ENCODE peak calls at places on chromosomes 1 and 21, in four cellular contexts. Y is vagina, W is cardiac muscle cell, D is BJ. L is an unnamed sample.

GRCh38 chr1:54127594-54127993 is 25.2 kb downstream of the CDCP2 start:
- DNase-seq in D (no peak), Y (no peak), W (no peak), L (no peak)

GRCh38 chr1:24383381-24383940 is 30.1 kb downstream of the STPG1 start:
- DNase-seq in Y (no peak), D (no peak), W (no peak), L (no peak)

GRCh38 chr1:227999056-227999930 is 7.5 kb upstream of the WNT3A start:
- DNase-seq in W (peak), D (peak), Y (no peak), L (peak)

GRCh38 chr1:91555821-91556531 is 55.3 kb downstream of the CDC7 start:
- DNase-seq in Y (no peak), W (no peak), D (peak), L (no peak)

GRCh38 chr1:75334876-75335275 is 200.7 kb downstream of the LHX8 start:
- DNase-seq in W (no peak), Y (no peak), D (no peak), L (no peak)

GRCh38 chr1:162973381-162973795 is 95.8 kb upstream of the RGS4 start:
- DNase-seq in W (no peak), D (peak), Y (no peak), L (peak)

GRCh38 chr1:8004113-8004802 is 21.9 kb downstream of the ERRFI1 start:
- DNase-seq in Y (no peak), D (no peak), W (no peak), L (no peak)

GRCh38 chr1:207867136-207868081 is 43.5 kb downstream of the CD34 start:
- DNase-seq in W (no peak), Y (no peak), D (no peak), L (no peak)

GRCh38 chr1:229885568-229886495 is 181.2 kb upstream of the GALNT2 start:
- DNase-seq in Y (peak), D (no peak), W (no peak), L (no peak)

GRCh38 chr1:23745515-23745914 is 2.2 kb downstream of the ELOA start:
- DNase-seq in Y (no peak), W (no peak), D (no peak), L (no peak)

GRCh38 chr1:59186656-59187055 is 110.2 kb upstream of the FGGY start:
- DNase-seq in D (no peak), Y (no peak), W (no peak), L (no peak)

GRCh38 chr1:30144831-30145230 is 578.6 kb downstream of the MATN1 start:
- DNase-seq in Y (peak), W (no peak), D (no peak), L (no peak)

GRCh38 chr1:89598450-89599331 is 34.2 kb upstream of the LRRC8C start:
- DNase-seq in W (peak), Y (no peak), D (no peak), L (peak)

GRCh38 chr21:35976481-35976880 is 83.8 kb downstream of the SETD4 start:
- DNase-seq in Y (no peak), D (no peak), W (no peak), L (no peak)

GRCh38 chr21:34743285-34743684 is 74.5 kb downstream of the CLIC6 start:
- DNase-seq in D (no peak), W (no peak), Y (no peak), L (no peak)

GRCh38 chr1:17669305-17669704 is 85.8 kb upstream of the ACTL8 start:
- DNase-seq in Y (no peak), W (no peak), D (no peak), L (no peak)

GRCh38 chr1:2135425-2135824 is 59.1 kb downstream of the FAAP20 start:
- DNase-seq in W (peak), Y (no peak), D (peak), L (no peak)

GRCh38 chr1:152823291-152823690 is 4.0 kb upstream of the LCE1A start:
- DNase-seq in Y (no peak), W (no peak), D (no peak), L (no peak)

GRCh38 chr1:62198069-62198780 is 3.6 kb downstream of the L1TD1 start:
- DNase-seq in D (no peak), W (no peak), Y (no peak), L (no peak)

GRCh38 chr1:62196091-62196690 is 1.5 kb downstream of the L1TD1 start:
- DNase-seq in Y (no peak), W (no peak), D (no peak), L (no peak)

GRCh38 chr1:62198781-62199125 is 4.1 kb downstream of the L1TD1 start:
- DNase-seq in Y (no peak), W (peak), D (no peak), L (no peak)

DNA sequence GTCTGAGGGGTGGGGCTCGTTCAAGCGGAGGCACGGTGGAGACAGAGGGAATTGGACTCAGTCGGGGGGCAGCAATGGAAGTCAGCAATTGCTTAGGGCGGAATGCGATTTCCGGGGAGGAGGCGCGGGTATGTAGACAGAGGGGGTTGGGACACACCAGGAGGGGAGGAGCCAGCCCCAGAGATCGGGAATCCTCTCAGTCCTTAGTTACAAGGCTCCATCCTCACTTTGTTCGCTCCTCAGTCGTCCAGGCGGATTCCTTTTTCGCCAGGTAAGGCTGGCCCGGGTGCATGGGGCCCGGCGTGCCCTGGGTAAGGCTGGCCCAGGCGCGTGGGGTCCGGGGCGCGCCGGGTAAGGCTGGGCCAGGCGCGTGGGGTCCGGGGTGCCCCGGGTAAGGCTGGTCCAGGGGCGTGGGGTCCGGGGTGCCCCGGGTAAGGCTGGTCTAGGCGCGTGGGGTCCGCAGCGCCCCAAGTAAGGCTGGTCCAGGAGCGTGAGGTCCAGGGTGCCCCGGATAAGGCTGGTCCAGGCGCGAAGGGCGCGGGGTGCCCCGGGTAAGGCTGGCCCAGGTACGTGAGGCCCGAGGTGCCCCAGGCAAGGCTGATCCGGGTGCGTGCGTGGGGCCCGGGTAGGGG is at the start of gene L1TD1:
- DNase-seq in Y (no peak), D (no peak), W (peak), L (no peak)
- H3K4me3 ChIP-seq in Y (peak), D (peak), W (peak), L (no peak)

GRCh38 chr1:19798486-19799232 is 1.1 kb downstream of the TMCO4 start:
- DNase-seq in Y (no peak), D (no peak), W (no peak), L (no peak)
- H3K4me3 ChIP-seq in Y (peak), D (peak), W (no peak), L (peak)

DNA sequence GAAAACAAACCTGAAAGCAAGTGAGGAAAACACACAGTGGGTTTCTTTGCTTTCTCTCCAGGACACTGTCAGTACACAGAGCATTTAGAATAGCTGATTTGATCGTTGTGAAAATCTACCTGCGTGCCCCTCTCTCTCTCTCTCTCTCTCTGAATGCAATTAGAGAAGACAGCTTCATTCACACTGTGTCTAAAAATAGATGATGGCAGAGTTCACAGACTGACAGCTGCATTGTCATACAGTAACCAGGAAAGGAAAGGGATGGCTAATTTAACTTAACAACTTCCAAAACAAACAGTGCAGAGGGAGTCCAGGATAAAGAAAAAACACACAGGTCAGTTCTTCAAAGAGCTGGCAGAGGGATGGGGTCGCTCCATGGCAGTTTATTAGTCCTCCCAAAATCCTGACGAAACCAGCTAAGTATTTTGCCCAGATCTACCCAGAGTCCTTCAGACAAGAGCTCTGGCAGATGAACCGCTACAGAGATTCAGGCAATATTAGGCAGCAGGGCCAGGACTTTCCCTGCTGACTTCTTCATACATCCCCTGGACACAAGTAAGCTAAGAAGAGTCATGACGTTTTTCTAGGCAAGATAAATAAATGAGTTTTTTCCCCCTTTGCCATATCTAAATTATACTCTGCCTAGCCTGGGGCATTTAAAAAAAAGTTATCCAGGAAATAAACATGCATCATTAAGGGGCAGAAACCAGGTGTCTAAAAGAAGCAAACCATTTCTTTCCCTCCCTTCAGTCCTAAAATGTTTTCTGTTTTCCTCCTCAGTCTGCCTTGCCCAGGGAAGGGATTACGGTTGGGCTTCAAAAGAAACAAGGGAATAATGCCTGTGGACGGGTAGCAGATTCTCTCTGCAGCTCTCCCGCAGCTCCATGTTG is 58.8 kb downstream of the WLS start:
- DNase-seq in D (no peak), W (no peak), Y (no peak), L (peak)
- H3K4me3 ChIP-seq in D (no peak), W (no peak), Y (peak), L (no peak)

GRCh38 chr1:112901387-112901786 is 54.6 kb downstream of the SLC16A1 start:
- DNase-seq in Y (no peak), D (no peak), W (no peak), L (no peak)
- H3K4me3 ChIP-seq in Y (no peak), D (no peak), W (no peak), L (no peak)

DNA sequence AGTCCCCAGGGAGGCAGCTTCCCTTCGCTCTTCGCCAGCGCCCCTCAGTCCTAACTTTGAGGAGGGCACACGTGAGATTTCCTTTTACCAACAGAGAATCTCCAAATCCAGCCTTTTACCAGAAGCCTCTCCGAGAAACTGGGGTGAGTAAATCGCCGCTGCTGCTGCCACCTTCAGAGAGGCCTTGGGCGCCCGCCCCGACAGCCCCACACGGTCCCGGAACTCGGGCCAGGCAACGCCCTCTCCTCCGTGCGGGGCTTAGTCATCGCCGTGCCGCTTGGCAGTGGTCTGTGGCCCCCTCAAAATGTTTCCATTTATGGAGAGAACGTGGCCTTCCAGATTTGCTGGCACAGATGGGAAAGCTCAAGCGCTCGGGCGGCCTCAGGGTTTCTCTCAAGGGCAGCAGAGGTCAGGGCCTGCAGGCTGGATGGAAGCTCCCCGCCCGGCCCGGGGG is 41.4 kb upstream of the COL6A2 start:
- DNase-seq in W (peak), D (no peak), Y (peak), L (peak)
- H3K4me3 ChIP-seq in W (no peak), D (no peak), Y (peak), L (no peak)

GRCh38 chr1:10794724-10795304 is 1.6 kb downstream of the CASZ1 start:
- DNase-seq in D (no peak), Y (no peak), W (peak), L (no peak)

GRCh38 chr1:10793129-10793651 is 3.3 kb downstream of the CASZ1 start:
- DNase-seq in Y (no peak), W (no peak), D (no peak), L (no peak)

GRCh38 chr1:10799726-10800125 is 3.3 kb upstream of the CASZ1 start:
- DNase-seq in W (no peak), Y (no peak), D (no peak), L (no peak)

GRCh38 chr1:10795305-10796021 is 983 bp downstream of the CASZ1 start:
- DNase-seq in Y (no peak), D (no peak), W (peak), L (no peak)

GRCh38 chr1:10796029-10796944 is at the start of gene CASZ1:
- DNase-seq in Y (no peak), D (peak), W (peak), L (peak)
- H3K4me3 ChIP-seq in Y (peak), D (peak), W (peak), L (peak)

DNA sequence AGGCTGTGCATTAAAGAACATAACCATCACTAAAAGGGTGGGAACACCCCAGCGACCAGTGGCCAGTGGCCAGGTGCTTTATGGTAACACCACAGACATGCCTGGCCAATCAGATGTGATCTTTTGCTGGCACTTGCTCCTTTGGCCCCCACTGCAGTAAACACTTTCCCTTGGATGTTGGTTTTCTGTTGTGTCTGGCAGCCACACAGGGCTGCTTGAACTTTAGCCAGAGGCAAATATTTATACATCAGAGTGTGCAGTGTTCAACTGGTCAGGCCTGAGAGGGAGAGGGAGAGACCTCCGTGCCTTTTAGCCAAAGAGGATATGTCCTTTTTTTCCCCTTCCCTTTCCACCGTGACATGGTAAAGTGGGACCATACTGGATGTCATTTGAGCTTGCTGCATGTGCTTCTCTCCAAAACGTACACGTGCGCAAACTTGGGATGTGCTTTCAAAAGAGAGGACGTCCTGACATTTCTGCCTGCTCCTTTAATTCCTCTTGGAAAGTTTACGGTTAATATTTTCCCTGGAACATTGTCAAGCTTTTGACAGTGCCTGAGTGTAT is 101.2 kb downstream of the NFIA start:
- DNase-seq in W (no peak), D (no peak), Y (no peak), L (no peak)
- H3K4me3 ChIP-seq in W (no peak), D (no peak), Y (peak), L (peak)